ENCODE peak calls at places on chromosomes 13 and 19, in eight cellular contexts. One of them, this sample, is unnamed.

GRCh38 chr13:45728759-45729158 is 26.6 kb downstream of the CBY2 start:
- DNase-seq in AG04450: no peak
- DNase-seq in dorsolateral prefrontal cortex: no peak
- DNase-seq in left ventricle myocardium inferior: no peak
- DNase-seq in neural progenitor cell: peak
- DNase-seq in endodermal cell: peak
- DNase-seq in PC-9: no peak
- DNase-seq in cardiac fibroblast: no peak
- DNase-seq in this sample: no peak

GRCh38 chr13:33193428-33193974 is 92.1 kb downstream of the STARD13 start:
- DNase-seq in AG04450: no peak
- DNase-seq in dorsolateral prefrontal cortex: no peak
- DNase-seq in left ventricle myocardium inferior: no peak
- DNase-seq in neural progenitor cell: peak
- DNase-seq in endodermal cell: peak
- DNase-seq in PC-9: no peak
- DNase-seq in cardiac fibroblast: no peak
- DNase-seq in this sample: peak

GRCh38 chr13:111483621-111483987 is 163.2 kb downstream of the TEX29 start:
- DNase-seq in AG04450: no peak
- DNase-seq in dorsolateral prefrontal cortex: no peak
- DNase-seq in left ventricle myocardium inferior: no peak
- DNase-seq in neural progenitor cell: no peak
- DNase-seq in endodermal cell: no peak
- DNase-seq in PC-9: no peak
- DNase-seq in cardiac fibroblast: no peak
- DNase-seq in this sample: no peak

GRCh38 chr19:19120308-19121156 is 17.7 kb downstream of the TMEM161A start:
- DNase-seq in AG04450: peak
- DNase-seq in dorsolateral prefrontal cortex: no peak
- DNase-seq in left ventricle myocardium inferior: no peak
- DNase-seq in neural progenitor cell: peak
- DNase-seq in endodermal cell: peak
- DNase-seq in PC-9: no peak
- DNase-seq in cardiac fibroblast: peak
- DNase-seq in this sample: peak

GRCh38 chr19:49157445-49158224 is at the start of gene TRPM4:
- DNase-seq in AG04450: no peak
- DNase-seq in dorsolateral prefrontal cortex: peak
- DNase-seq in left ventricle myocardium inferior: peak
- DNase-seq in neural progenitor cell: peak
- DNase-seq in endodermal cell: peak
- DNase-seq in PC-9: peak
- DNase-seq in cardiac fibroblast: peak
- DNase-seq in this sample: peak

GRCh38 chr19:1883784-1884183 is 1.5 kb downstream of the ABHD17A start:
- DNase-seq in AG04450: no peak
- DNase-seq in dorsolateral prefrontal cortex: no peak
- DNase-seq in left ventricle myocardium inferior: no peak
- DNase-seq in neural progenitor cell: no peak
- DNase-seq in endodermal cell: no peak
- DNase-seq in PC-9: no peak
- DNase-seq in cardiac fibroblast: no peak
- DNase-seq in this sample: no peak

GRCh38 chr19:18428837-18429674 is 8.9 kb downstream of the ISYNA1 start:
- DNase-seq in AG04450: no peak
- DNase-seq in dorsolateral prefrontal cortex: peak
- DNase-seq in left ventricle myocardium inferior: peak
- DNase-seq in neural progenitor cell: peak
- DNase-seq in endodermal cell: peak
- DNase-seq in PC-9: no peak
- DNase-seq in cardiac fibroblast: peak
- DNase-seq in this sample: peak

GRCh38 chr19:49149652-49150105 is 5.5 kb downstream of the HRC start:
- DNase-seq in AG04450: peak
- DNase-seq in dorsolateral prefrontal cortex: peak
- DNase-seq in left ventricle myocardium inferior: peak
- DNase-seq in neural progenitor cell: peak
- DNase-seq in endodermal cell: peak
- DNase-seq in PC-9: peak
- DNase-seq in cardiac fibroblast: peak
- DNase-seq in this sample: peak

GRCh38 chr19:4488496-4488895 is 16.4 kb downstream of the HDGFL2 start:
- DNase-seq in AG04450: no peak
- DNase-seq in dorsolateral prefrontal cortex: no peak
- DNase-seq in left ventricle myocardium inferior: no peak
- DNase-seq in neural progenitor cell: no peak
- DNase-seq in endodermal cell: no peak
- DNase-seq in PC-9: no peak
- DNase-seq in cardiac fibroblast: no peak
- DNase-seq in this sample: no peak

GRCh38 chr13:49814551-49815270 is 22.2 kb upstream of the KPNA3 start:
- DNase-seq in AG04450: no peak
- DNase-seq in dorsolateral prefrontal cortex: no peak
- DNase-seq in left ventricle myocardium inferior: no peak
- DNase-seq in neural progenitor cell: no peak
- DNase-seq in endodermal cell: no peak
- DNase-seq in PC-9: no peak
- DNase-seq in cardiac fibroblast: no peak
- DNase-seq in this sample: no peak

GRCh38 chr13:44117351-44117750 is 237.6 kb downstream of the LACC1 start:
- DNase-seq in AG04450: no peak
- DNase-seq in dorsolateral prefrontal cortex: no peak
- DNase-seq in left ventricle myocardium inferior: no peak
- DNase-seq in neural progenitor cell: no peak
- DNase-seq in endodermal cell: no peak
- DNase-seq in PC-9: no peak
- DNase-seq in cardiac fibroblast: peak
- DNase-seq in this sample: peak

GRCh38 chr13:109131698-109132257 is 502.4 kb downstream of the MYO16 start:
- DNase-seq in AG04450: no peak
- DNase-seq in dorsolateral prefrontal cortex: no peak
- DNase-seq in left ventricle myocardium inferior: no peak
- DNase-seq in neural progenitor cell: no peak
- DNase-seq in endodermal cell: peak
- DNase-seq in PC-9: no peak
- DNase-seq in cardiac fibroblast: peak
- DNase-seq in this sample: peak
- H3K4me3 ChIP-seq in AG04450: no peak
- H3K4me3 ChIP-seq in dorsolateral prefrontal cortex: no peak
- H3K4me3 ChIP-seq in left ventricle myocardium inferior: no peak
- H3K4me3 ChIP-seq in neural progenitor cell: no peak
- H3K4me3 ChIP-seq in endodermal cell: no peak
- H3K4me3 ChIP-seq in PC-9: no peak
- H3K4me3 ChIP-seq in cardiac fibroblast: no peak
- H3K4me3 ChIP-seq in this sample: no peak

GRCh38 chr13:36530861-36531590 is 98.7 kb downstream of the CCNA1 start:
- DNase-seq in AG04450: no peak
- DNase-seq in dorsolateral prefrontal cortex: no peak
- DNase-seq in left ventricle myocardium inferior: no peak
- DNase-seq in neural progenitor cell: no peak
- DNase-seq in endodermal cell: no peak
- DNase-seq in PC-9: no peak
- DNase-seq in cardiac fibroblast: no peak
- DNase-seq in this sample: no peak

GRCh38 chr13:36526897-36527296 is 94.6 kb downstream of the CCNA1 start:
- DNase-seq in AG04450: no peak
- DNase-seq in dorsolateral prefrontal cortex: no peak
- DNase-seq in left ventricle myocardium inferior: no peak
- DNase-seq in neural progenitor cell: no peak
- DNase-seq in endodermal cell: no peak
- DNase-seq in PC-9: no peak
- DNase-seq in cardiac fibroblast: no peak
- DNase-seq in this sample: no peak

GRCh38 chr13:36528105-36528504 is 95.8 kb downstream of the CCNA1 start:
- DNase-seq in AG04450: no peak
- DNase-seq in dorsolateral prefrontal cortex: no peak
- DNase-seq in left ventricle myocardium inferior: no peak
- DNase-seq in neural progenitor cell: no peak
- DNase-seq in endodermal cell: no peak
- DNase-seq in PC-9: no peak
- DNase-seq in cardiac fibroblast: no peak
- DNase-seq in this sample: no peak

GRCh38 chr13:36531746-36532486 is 99.6 kb downstream of the CCNA1 start:
- DNase-seq in AG04450: no peak
- DNase-seq in dorsolateral prefrontal cortex: no peak
- DNase-seq in left ventricle myocardium inferior: no peak
- DNase-seq in neural progenitor cell: no peak
- DNase-seq in endodermal cell: no peak
- DNase-seq in PC-9: no peak
- DNase-seq in cardiac fibroblast: peak
- DNase-seq in this sample: peak

GRCh38 chr13:36530050-36530789 is 97.9 kb downstream of the CCNA1 start:
- DNase-seq in AG04450: no peak
- DNase-seq in dorsolateral prefrontal cortex: peak
- DNase-seq in left ventricle myocardium inferior: no peak
- DNase-seq in neural progenitor cell: peak
- DNase-seq in endodermal cell: peak
- DNase-seq in PC-9: no peak
- DNase-seq in cardiac fibroblast: peak
- DNase-seq in this sample: peak
- TF ChIP-seq CTCF in AG04450: no peak
- TF ChIP-seq CTCF in dorsolateral prefrontal cortex: no peak
- TF ChIP-seq CTCF in left ventricle myocardium inferior: no peak
- TF ChIP-seq CTCF in neural progenitor cell: no peak
- TF ChIP-seq CTCF in endodermal cell: no peak
- TF ChIP-seq CTCF in PC-9: no peak
- TF ChIP-seq CTCF in cardiac fibroblast: no peak
- TF ChIP-seq CTCF in this sample: no peak

GRCh38 chr19:46634656-46635218 is 1.3 kb downstream of the GNG8 start:
- DNase-seq in AG04450: no peak
- DNase-seq in dorsolateral prefrontal cortex: no peak
- DNase-seq in left ventricle myocardium inferior: no peak
- DNase-seq in neural progenitor cell: peak
- DNase-seq in endodermal cell: peak
- DNase-seq in PC-9: no peak
- DNase-seq in cardiac fibroblast: no peak
- DNase-seq in this sample: no peak
- H3K4me3 ChIP-seq in AG04450: no peak
- H3K4me3 ChIP-seq in dorsolateral prefrontal cortex: no peak
- H3K4me3 ChIP-seq in left ventricle myocardium inferior: peak
- H3K4me3 ChIP-seq in neural progenitor cell: peak
- H3K4me3 ChIP-seq in endodermal cell: peak
- H3K4me3 ChIP-seq in PC-9: peak
- H3K4me3 ChIP-seq in cardiac fibroblast: peak
- H3K4me3 ChIP-seq in this sample: peak

GRCh38 chr13:67077132-67077531 is 153.0 kb downstream of the PCDH9 start:
- DNase-seq in AG04450: no peak
- DNase-seq in dorsolateral prefrontal cortex: no peak
- DNase-seq in left ventricle myocardium inferior: no peak
- DNase-seq in neural progenitor cell: no peak
- DNase-seq in endodermal cell: no peak
- DNase-seq in PC-9: no peak
- DNase-seq in cardiac fibroblast: no peak
- DNase-seq in this sample: no peak

GRCh38 chr13:67076378-67076777 is 153.8 kb downstream of the PCDH9 start:
- DNase-seq in AG04450: no peak
- DNase-seq in dorsolateral prefrontal cortex: no peak
- DNase-seq in left ventricle myocardium inferior: no peak
- DNase-seq in neural progenitor cell: no peak
- DNase-seq in endodermal cell: no peak
- DNase-seq in PC-9: no peak
- DNase-seq in cardiac fibroblast: no peak
- DNase-seq in this sample: no peak

GRCh38 chr13:67075239-67075638 is 154.9 kb downstream of the PCDH9 start:
- DNase-seq in AG04450: no peak
- DNase-seq in dorsolateral prefrontal cortex: no peak
- DNase-seq in left ventricle myocardium inferior: no peak
- DNase-seq in neural progenitor cell: no peak
- DNase-seq in endodermal cell: no peak
- DNase-seq in PC-9: no peak
- DNase-seq in cardiac fibroblast: peak
- DNase-seq in this sample: no peak

GRCh38 chr13:67080351-67080750 is 149.8 kb downstream of the PCDH9 start:
- DNase-seq in AG04450: no peak
- DNase-seq in dorsolateral prefrontal cortex: no peak
- DNase-seq in left ventricle myocardium inferior: no peak
- DNase-seq in neural progenitor cell: no peak
- DNase-seq in endodermal cell: no peak
- DNase-seq in PC-9: no peak
- DNase-seq in cardiac fibroblast: no peak
- DNase-seq in this sample: no peak

DNA sequence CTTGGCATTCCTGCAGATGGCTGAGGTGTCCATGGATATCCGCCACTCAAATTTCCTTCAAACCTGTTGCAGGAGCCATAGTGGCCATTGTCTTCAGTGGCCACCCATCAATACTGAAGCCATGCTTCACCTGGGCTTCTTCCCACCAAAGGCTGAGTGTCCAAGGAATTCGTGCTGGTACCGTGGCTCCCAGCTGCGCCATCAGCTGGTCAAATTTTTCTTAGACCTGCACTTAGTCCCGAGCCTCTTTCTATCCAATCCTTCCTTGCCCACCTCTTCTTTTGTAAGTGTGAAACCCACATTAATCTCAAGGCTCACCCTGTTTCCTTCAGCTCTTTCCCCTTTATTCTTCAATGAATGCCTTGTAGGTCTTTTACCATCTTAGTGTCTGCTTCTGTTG is 152.1 kb downstream of the PCDH9 start:
- DNase-seq in AG04450: no peak
- DNase-seq in dorsolateral prefrontal cortex: no peak
- DNase-seq in left ventricle myocardium inferior: no peak
- DNase-seq in neural progenitor cell: no peak
- DNase-seq in endodermal cell: no peak
- DNase-seq in PC-9: no peak
- DNase-seq in cardiac fibroblast: no peak
- DNase-seq in this sample: no peak
- TF ChIP-seq CTCF in AG04450: no peak
- TF ChIP-seq CTCF in dorsolateral prefrontal cortex: no peak
- TF ChIP-seq CTCF in left ventricle myocardium inferior: no peak
- TF ChIP-seq CTCF in neural progenitor cell: no peak
- TF ChIP-seq CTCF in endodermal cell: peak
- TF ChIP-seq CTCF in PC-9: no peak
- TF ChIP-seq CTCF in cardiac fibroblast: no peak
- TF ChIP-seq CTCF in this sample: no peak

This sample was measured in astrocyte of the spinal cord.